ENCODE peak calls at places on chromosomes 2 and 18, in six cellular contexts. One of them, this sample, is unnamed.
A peak's percentile ranks its signal among the peaks of the same experiment; 100 is the strongest.

GRCh38 chr2:101149241-101150192 is 1.7 kb downstream of the TBC1D8 start:
- DNase-seq in stimulated activated CD4-positive, alpha-beta T cell treated with anti-CD3 and anti-CD28 coated beads, Interleukin-1b, Interleukin-23, amount 100 ng/mL, for 4 hours: no peak
- DNase-seq in A172: no peak
- DNase-seq in NCI-H69: peak; percentile 33
- DNase-seq in GM12892: no peak
- DNase-seq in neuronal stem cell: no peak
- DNase-seq in this sample: no peak

GRCh38 chr2:226526731-226527130 is 272.9 kb downstream of the IRS1 start:
- DNase-seq in stimulated activated CD4-positive, alpha-beta T cell treated with anti-CD3 and anti-CD28 coated beads, Interleukin-1b, Interleukin-23, amount 100 ng/mL, for 4 hours: no peak
- DNase-seq in A172: no peak
- DNase-seq in NCI-H69: no peak
- DNase-seq in GM12892: no peak
- DNase-seq in neuronal stem cell: no peak
- DNase-seq in this sample: no peak

GRCh38 chr2:204706939-204707338 is 161.7 kb downstream of the PARD3B start:
- DNase-seq in stimulated activated CD4-positive, alpha-beta T cell treated with anti-CD3 and anti-CD28 coated beads, Interleukin-1b, Interleukin-23, amount 100 ng/mL, for 4 hours: no peak
- DNase-seq in A172: no peak
- DNase-seq in NCI-H69: no peak
- DNase-seq in GM12892: no peak
- DNase-seq in neuronal stem cell: no peak
- DNase-seq in this sample: no peak

GRCh38 chr2:100453853-100454252 is 16.4 kb upstream of the NMS start:
- DNase-seq in stimulated activated CD4-positive, alpha-beta T cell treated with anti-CD3 and anti-CD28 coated beads, Interleukin-1b, Interleukin-23, amount 100 ng/mL, for 4 hours: no peak
- DNase-seq in A172: no peak
- DNase-seq in NCI-H69: no peak
- DNase-seq in GM12892: no peak
- DNase-seq in neuronal stem cell: no peak
- DNase-seq in this sample: no peak

GRCh38 chr18:63138469-63139340 is 180.9 kb downstream of the BCL2 start:
- DNase-seq in stimulated activated CD4-positive, alpha-beta T cell treated with anti-CD3 and anti-CD28 coated beads, Interleukin-1b, Interleukin-23, amount 100 ng/mL, for 4 hours: no peak
- DNase-seq in A172: no peak
- DNase-seq in NCI-H69: no peak
- DNase-seq in GM12892: no peak
- DNase-seq in neuronal stem cell: peak; percentile 29
- DNase-seq in this sample: no peak

GRCh38 chr2:75528221-75528977 is 32.3 kb downstream of the EVA1A start:
- DNase-seq in stimulated activated CD4-positive, alpha-beta T cell treated with anti-CD3 and anti-CD28 coated beads, Interleukin-1b, Interleukin-23, amount 100 ng/mL, for 4 hours: no peak
- DNase-seq in A172: peak; percentile 50
- DNase-seq in NCI-H69: peak; percentile 87
- DNase-seq in GM12892: no peak
- DNase-seq in neuronal stem cell: no peak
- DNase-seq in this sample: no peak

GRCh38 chr2:191225126-191225525 is 20.1 kb upstream of the MYO1B start:
- DNase-seq in stimulated activated CD4-positive, alpha-beta T cell treated with anti-CD3 and anti-CD28 coated beads, Interleukin-1b, Interleukin-23, amount 100 ng/mL, for 4 hours: no peak
- DNase-seq in A172: no peak
- DNase-seq in NCI-H69: peak; percentile 4
- DNase-seq in GM12892: no peak
- DNase-seq in neuronal stem cell: no peak
- DNase-seq in this sample: no peak

GRCh38 chr2:220134756-220135534 is 507.5 kb downstream of the SLC4A3 start:
- DNase-seq in stimulated activated CD4-positive, alpha-beta T cell treated with anti-CD3 and anti-CD28 coated beads, Interleukin-1b, Interleukin-23, amount 100 ng/mL, for 4 hours: no peak
- DNase-seq in A172: peak; percentile 14
- DNase-seq in NCI-H69: no peak
- DNase-seq in GM12892: no peak
- DNase-seq in neuronal stem cell: no peak
- DNase-seq in this sample: no peak

GRCh38 chr18:79465392-79465991 is 69.8 kb downstream of the NFATC1 start:
- DNase-seq in stimulated activated CD4-positive, alpha-beta T cell treated with anti-CD3 and anti-CD28 coated beads, Interleukin-1b, Interleukin-23, amount 100 ng/mL, for 4 hours: no peak
- DNase-seq in A172: no peak
- DNase-seq in NCI-H69: peak; percentile 43
- DNase-seq in GM12892: peak; percentile 67
- DNase-seq in neuronal stem cell: peak; percentile 9
- DNase-seq in this sample: no peak

GRCh38 chr2:38170098-38170497 is 94.1 kb upstream of the CYP1B1 start:
- DNase-seq in stimulated activated CD4-positive, alpha-beta T cell treated with anti-CD3 and anti-CD28 coated beads, Interleukin-1b, Interleukin-23, amount 100 ng/mL, for 4 hours: no peak
- DNase-seq in A172: no peak
- DNase-seq in NCI-H69: no peak
- DNase-seq in GM12892: no peak
- DNase-seq in neuronal stem cell: no peak
- DNase-seq in this sample: no peak

GRCh38 chr2:50571278-50571677 is 460.7 kb downstream of the NRXN1 start:
- DNase-seq in stimulated activated CD4-positive, alpha-beta T cell treated with anti-CD3 and anti-CD28 coated beads, Interleukin-1b, Interleukin-23, amount 100 ng/mL, for 4 hours: no peak
- DNase-seq in A172: no peak
- DNase-seq in NCI-H69: no peak
- DNase-seq in GM12892: no peak
- DNase-seq in neuronal stem cell: no peak
- DNase-seq in this sample: no peak

GRCh38 chr2:47904903-47905453 is 1.3 kb downstream of the FBXO11 start:
- DNase-seq in stimulated activated CD4-positive, alpha-beta T cell treated with anti-CD3 and anti-CD28 coated beads, Interleukin-1b, Interleukin-23, amount 100 ng/mL, for 4 hours: peak; percentile 15
- DNase-seq in A172: no peak
- DNase-seq in NCI-H69: peak; percentile 64
- DNase-seq in GM12892: peak; percentile 19
- DNase-seq in neuronal stem cell: peak; percentile 41
- DNase-seq in this sample: no peak

GRCh38 chr2:46376586-46377286 is 79.5 kb downstream of the EPAS1 start:
- DNase-seq in stimulated activated CD4-positive, alpha-beta T cell treated with anti-CD3 and anti-CD28 coated beads, Interleukin-1b, Interleukin-23, amount 100 ng/mL, for 4 hours: no peak
- DNase-seq in A172: no peak
- DNase-seq in NCI-H69: no peak
- DNase-seq in GM12892: no peak
- DNase-seq in neuronal stem cell: no peak
- DNase-seq in this sample: no peak

GRCh38 chr2:119157850-119158511 is 570 bp downstream of the C1QL2 start:
- DNase-seq in stimulated activated CD4-positive, alpha-beta T cell treated with anti-CD3 and anti-CD28 coated beads, Interleukin-1b, Interleukin-23, amount 100 ng/mL, for 4 hours: no peak
- DNase-seq in A172: no peak
- DNase-seq in NCI-H69: peak; percentile 20
- DNase-seq in GM12892: no peak
- DNase-seq in neuronal stem cell: no peak
- DNase-seq in this sample: no peak

GRCh38 chr2:187263675-187264580 is 184.1 kb downstream of the CALCRL start:
- DNase-seq in stimulated activated CD4-positive, alpha-beta T cell treated with anti-CD3 and anti-CD28 coated beads, Interleukin-1b, Interleukin-23, amount 100 ng/mL, for 4 hours: no peak
- DNase-seq in A172: no peak
- DNase-seq in NCI-H69: no peak
- DNase-seq in GM12892: no peak
- DNase-seq in neuronal stem cell: no peak
- DNase-seq in this sample: no peak

GRCh38 chr2:179268277-179268935 is 3.8 kb upstream of the SESTD1 start:
- DNase-seq in stimulated activated CD4-positive, alpha-beta T cell treated with anti-CD3 and anti-CD28 coated beads, Interleukin-1b, Interleukin-23, amount 100 ng/mL, for 4 hours: no peak
- DNase-seq in A172: peak; percentile 18
- DNase-seq in NCI-H69: peak; percentile 91
- DNase-seq in GM12892: no peak
- DNase-seq in neuronal stem cell: no peak
- DNase-seq in this sample: no peak

This sample was measured in NCI-H187 treated with DMSO at 0.1 percent for 48 hours.